ENCODE peak calls at places on chromosomes 1 and 21, in six cellular contexts. A is A549, U is stomach, C is transverse colon, L is H1, R is ovary. I is an unnamed sample. For H3K4me1, the result is how much of the 10 kb centered on the place peaks cover.

GRCh38 chr1:247037483-247038320 is 29.8 kb upstream of the ZNF695 start:
- DNase-seq in A (peak), U (no peak), C (no peak), L (no peak), R (no peak), I (no peak)

GRCh38 chr21:40706806-40707205 is 140.2 kb downstream of the DSCAM start:
- DNase-seq in A (no peak), U (no peak), C (no peak), L (no peak), R (no peak), I (no peak)

GRCh38 chr1:32393136-32393535 is 1.1 kb downstream of the BSDC1 start:
- DNase-seq in A (no peak), U (no peak), C (no peak), L (no peak), R (no peak), I (no peak)

GRCh38 chr1:180137767-180138166 is 16.9 kb upstream of the QSOX1 start:
- DNase-seq in A (no peak), U (no peak), C (no peak), L (no peak), R (no peak), I (no peak)

GRCh38 chr1:183633676-183634343 is 1.8 kb downstream of the ARPC5 start:
- DNase-seq in A (peak), U (no peak), C (no peak), L (no peak), R (no peak), I (no peak)

GRCh38 chr1:41356752-41357151 is 4.5 kb upstream of the FOXO6 start:
- DNase-seq in A (no peak), U (no peak), C (no peak), L (no peak), R (no peak), I (no peak)

GRCh38 chr1:113058861-113059441 is 14.0 kb upstream of the LRIG2 start:
- DNase-seq in A (no peak), U (no peak), C (no peak), L (no peak), R (no peak), I (no peak)

GRCh38 chr21:33075128-33075527 is 5.2 kb downstream of the OLIG1 start:
- DNase-seq in A (no peak), U (no peak), C (no peak), L (no peak), R (no peak), I (no peak)

DNA sequence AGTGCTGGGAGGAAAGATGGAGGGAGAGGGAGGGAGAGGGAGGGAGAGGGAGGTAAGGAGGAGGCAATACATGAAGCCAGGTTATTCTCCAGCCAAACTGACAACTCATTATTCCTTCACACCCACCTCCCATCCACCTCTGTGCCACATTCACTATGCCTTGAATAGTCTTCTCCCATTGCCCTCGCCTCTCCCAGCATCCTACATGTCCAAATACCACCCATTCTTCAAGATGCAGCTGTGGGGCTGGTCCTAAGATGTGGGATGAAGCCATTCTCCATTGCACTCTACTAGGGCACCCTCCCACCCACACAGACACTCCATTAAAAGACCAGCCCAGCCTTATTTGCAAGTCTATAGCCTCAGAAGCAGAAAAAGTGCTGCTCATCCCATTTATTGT is 165.8 kb downstream of the RRAGC start:
- DNase-seq in A (no peak), U (no peak), C (no peak), L (no peak), R (no peak), I (no peak)
- H3K27ac ChIP-seq in A (no peak), U (no peak), C (no peak), L (no peak), R (no peak), I (no peak)

GRCh38 chr1:91556556-91556955 is 55.9 kb downstream of the CDC7 start:
- DNase-seq in A (no peak), U (no peak), C (no peak), L (no peak), R (no peak), I (no peak)

GRCh38 chr1:91553196-91553595 is 52.5 kb downstream of the CDC7 start:
- DNase-seq in A (no peak), U (no peak), C (no peak), L (no peak), R (no peak), I (peak)

GRCh38 chr1:91555821-91556531 is 55.3 kb downstream of the CDC7 start:
- DNase-seq in A (peak), U (no peak), C (no peak), L (no peak), R (no peak), I (no peak)

GRCh38 chr1:91557039-91557690 is 56.5 kb downstream of the CDC7 start:
- DNase-seq in A (no peak), U (no peak), C (no peak), L (no peak), R (no peak), I (no peak)

DNA sequence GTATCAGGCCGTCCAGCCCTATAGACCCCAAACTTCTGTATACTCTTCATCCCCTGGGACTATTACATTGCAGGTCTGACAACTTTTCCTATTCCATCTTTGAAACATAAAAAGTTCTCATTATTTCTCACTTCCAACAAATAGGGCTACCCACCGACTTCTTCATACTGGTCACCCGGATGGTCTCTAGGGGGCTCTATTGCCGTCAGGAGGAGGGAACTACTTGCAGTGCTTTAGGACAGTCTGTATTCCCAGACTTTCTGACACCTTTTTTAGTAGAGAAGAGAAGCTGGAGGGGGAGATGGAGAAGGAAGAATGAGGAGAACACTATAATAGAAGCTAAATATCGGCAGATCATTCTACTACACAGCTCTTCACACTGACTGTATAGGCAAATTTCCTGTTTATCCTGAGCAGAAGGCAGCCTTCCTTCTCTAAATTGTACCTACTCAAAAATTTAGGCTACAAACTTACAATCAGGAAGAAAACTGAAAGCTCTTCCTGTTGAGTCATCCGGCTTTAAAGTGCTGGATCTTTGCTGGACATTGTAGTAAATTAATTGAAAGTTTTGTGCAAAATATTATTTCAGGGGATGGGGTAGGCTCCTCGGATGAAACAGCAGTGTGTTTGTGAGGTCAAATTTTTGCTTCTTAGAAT is 54.6 kb downstream of the CDC7 start:
- DNase-seq in A (no peak), U (no peak), C (no peak), L (no peak), R (no peak), I (no peak)
- H3K4me1 ChIP-seq in A (under half), U (under half), C (under half), L (under half), R (under half), I (under half)

GRCh38 chr1:39214021-39214713 is 9.7 kb downstream of the MACF1 start:
- DNase-seq in A (no peak), U (no peak), C (no peak), L (no peak), R (no peak), I (no peak)
- TF ChIP-seq EP300 in A (no peak), U (no peak), C (no peak), L (no peak), R (no peak), I (no peak)

DNA sequence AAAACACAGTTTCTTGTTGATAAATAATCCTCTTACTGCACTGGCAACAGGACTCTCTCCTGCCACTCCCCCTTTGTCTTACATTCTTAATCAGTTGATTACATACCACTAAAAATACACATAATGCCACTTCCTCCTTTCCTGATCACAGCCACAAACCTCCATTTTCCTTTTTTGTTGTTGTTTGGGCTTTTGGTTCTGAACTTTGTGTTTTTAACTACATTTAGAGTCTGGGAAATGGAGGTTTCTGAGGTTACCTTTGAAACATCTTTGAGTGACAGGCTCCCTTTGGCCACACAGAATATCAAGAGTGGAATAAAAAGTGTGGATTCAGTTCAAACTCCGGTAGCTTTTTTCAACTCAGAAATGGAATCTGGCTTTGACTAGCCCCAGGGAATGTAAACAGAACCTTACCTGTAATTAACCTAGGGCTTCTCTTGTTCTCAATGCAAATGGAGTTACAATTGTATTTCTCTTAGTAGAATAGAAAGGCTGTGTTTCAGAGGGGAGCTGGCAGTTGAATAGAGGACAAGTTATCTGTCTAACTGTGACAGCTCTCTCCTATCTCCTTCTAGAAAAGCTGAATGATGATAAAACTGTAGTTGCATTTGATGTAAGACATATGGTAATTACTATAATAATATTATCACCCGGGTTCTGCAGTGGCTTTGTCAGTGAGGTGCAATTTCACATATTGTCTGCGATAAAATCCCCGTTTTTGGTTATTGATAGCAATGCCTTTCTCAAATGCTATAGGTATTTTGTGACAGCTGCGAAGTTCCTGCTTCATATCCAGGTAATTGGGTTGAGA is 66.8 kb downstream of the ST6GALNAC5 start:
- DNase-seq in A (no peak), U (no peak), C (no peak), L (no peak), R (no peak), I (no peak)
- H3K27ac ChIP-seq in A (no peak), U (no peak), C (no peak), L (peak), R (peak), I (no peak)

DNA sequence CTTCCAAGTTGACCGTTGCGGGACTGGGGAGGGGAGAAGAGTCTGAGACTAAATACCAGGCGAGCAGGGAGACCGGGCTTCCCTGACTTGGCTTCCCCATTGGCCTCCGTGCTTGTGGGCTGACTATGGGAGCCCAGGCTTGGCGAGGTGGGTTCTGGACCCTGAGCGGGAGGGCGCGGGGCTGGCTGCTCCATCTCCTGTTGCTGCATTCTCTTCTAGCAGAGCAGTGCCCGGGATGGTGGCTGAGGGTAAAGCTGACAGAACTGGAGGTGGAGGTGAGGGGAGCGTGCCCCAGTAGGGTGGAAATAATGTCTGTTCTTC is 689 bp downstream of the LGR6 start:
- DNase-seq in A (no peak), U (no peak), C (no peak), L (no peak), R (no peak), I (no peak)
- H3K4me1 ChIP-seq in A (under half), U (under half), C (under half), L (under half), R (under half), I (under half)

GRCh38 chr1:154434346-154435075 is 29.4 kb downstream of the IL6R start:
- DNase-seq in A (no peak), U (peak), C (peak), L (no peak), R (peak), I (peak)
- TF ChIP-seq EP300 in A (no peak), U (peak), C (peak), L (no peak), R (peak), I (peak)

DNA sequence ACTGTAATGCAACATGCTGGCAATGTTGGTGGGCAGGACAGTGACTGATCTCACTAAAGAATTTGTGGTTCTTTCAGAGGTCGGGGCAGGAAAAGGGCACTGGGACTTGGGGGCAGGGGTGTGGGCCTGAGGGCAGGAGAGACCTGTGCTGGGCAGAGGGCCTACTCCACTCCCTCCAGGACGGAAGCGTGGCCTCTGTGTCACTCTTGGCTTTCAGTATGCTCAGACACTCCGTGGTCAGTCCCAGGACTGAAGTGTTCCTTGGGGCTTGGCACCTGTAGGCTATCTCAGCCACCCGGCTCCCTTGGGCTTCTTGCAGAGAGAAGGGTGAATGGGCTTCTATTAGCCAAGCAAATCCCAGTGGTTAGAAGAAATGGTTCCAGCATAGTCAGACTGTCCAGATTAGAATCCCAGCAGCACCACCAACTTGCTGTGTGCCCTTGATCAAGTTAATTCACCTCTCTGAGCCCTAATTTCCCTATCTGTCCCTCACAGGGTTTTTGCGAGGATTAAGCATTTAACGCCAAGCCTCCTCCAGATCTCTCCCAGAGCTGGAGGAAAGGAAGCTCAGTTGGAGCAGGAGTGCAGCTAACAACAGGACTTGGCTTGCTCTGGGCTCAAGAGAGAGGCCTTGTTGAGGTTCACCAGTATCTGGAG is 57.5 kb upstream of the LRP8 start:
- DNase-seq in A (no peak), U (no peak), C (no peak), L (no peak), R (no peak), I (no peak)
- H3K27ac ChIP-seq in A (no peak), U (no peak), C (no peak), L (no peak), R (no peak), I (no peak)

GRCh38 chr21:35346697-35347096 is 297.6 kb upstream of the RUNX1 start:
- DNase-seq in A (no peak), U (no peak), C (no peak), L (no peak), R (no peak), I (no peak)

GRCh38 chr21:35342440-35342839 is 293.3 kb upstream of the RUNX1 start:
- DNase-seq in A (no peak), U (no peak), C (no peak), L (no peak), R (no peak), I (no peak)

GRCh38 chr21:35345954-35346353 is 296.9 kb upstream of the RUNX1 start:
- DNase-seq in A (no peak), U (no peak), C (no peak), L (no peak), R (no peak), I (no peak)

GRCh38 chr21:35343046-35343816 is 294.1 kb upstream of the RUNX1 start:
- DNase-seq in A (no peak), U (no peak), C (no peak), L (no peak), R (no peak), I (no peak)

GRCh38 chr21:35344582-35344981 is 295.5 kb upstream of the RUNX1 start:
- DNase-seq in A (no peak), U (no peak), C (no peak), L (no peak), R (no peak), I (no peak)
- H3K4me1 ChIP-seq in A (under half), U (under half), C (under half), L (under half), R (under half), I (under half)

GRCh38 chr1:29122987-29123870 is 474 bp downstream of the TMEM200B start:
- DNase-seq in A (no peak), U (no peak), C (peak), L (no peak), R (peak), I (no peak)
- TF ChIP-seq EP300 in A (no peak), U (no peak), C (no peak), L (no peak), R (no peak), I (peak)

I was measured in tibial nerve.